ENCODE peak calls at places on chromosomes 13 and 19, in seven cellular contexts. One of them, this sample, is unnamed.

GRCh38 chr13:102323505-102323904 is 78.3 kb downstream of the FGF14 start:
- DNase-seq in endothelial cell: no peak
- DNase-seq in brain microvascular endothelial cell: no peak
- DNase-seq in sigmoid colon: no peak
- DNase-seq in CD8-positive, alpha-beta T cell: no peak
- DNase-seq in kidney epithelial cell: no peak
- DNase-seq in progenitor cell of endocrine pancreas: no peak
- DNase-seq in this sample: no peak

GRCh38 chr13:76129305-76130040 is 493.3 kb downstream of the LMO7 start:
- DNase-seq in endothelial cell: no peak
- DNase-seq in brain microvascular endothelial cell: no peak
- DNase-seq in sigmoid colon: no peak
- DNase-seq in CD8-positive, alpha-beta T cell: no peak
- DNase-seq in kidney epithelial cell: no peak
- DNase-seq in progenitor cell of endocrine pancreas: no peak
- DNase-seq in this sample: no peak

GRCh38 chr19:44990966-44991365 is 10.3 kb upstream of the RELB start:
- DNase-seq in endothelial cell: no peak
- DNase-seq in brain microvascular endothelial cell: no peak
- DNase-seq in sigmoid colon: peak
- DNase-seq in CD8-positive, alpha-beta T cell: no peak
- DNase-seq in kidney epithelial cell: no peak
- DNase-seq in progenitor cell of endocrine pancreas: no peak
- DNase-seq in this sample: no peak

GRCh38 chr13:92259523-92259922 is 861.1 kb downstream of the GPC5 start:
- DNase-seq in endothelial cell: no peak
- DNase-seq in brain microvascular endothelial cell: no peak
- DNase-seq in sigmoid colon: no peak
- DNase-seq in CD8-positive, alpha-beta T cell: no peak
- DNase-seq in kidney epithelial cell: no peak
- DNase-seq in progenitor cell of endocrine pancreas: no peak
- DNase-seq in this sample: no peak

GRCh38 chr19:30046522-30046921 is 104.5 kb downstream of the URI1 start:
- DNase-seq in endothelial cell: no peak
- DNase-seq in brain microvascular endothelial cell: peak
- DNase-seq in sigmoid colon: no peak
- DNase-seq in CD8-positive, alpha-beta T cell: no peak
- DNase-seq in kidney epithelial cell: no peak
- DNase-seq in progenitor cell of endocrine pancreas: no peak
- DNase-seq in this sample: no peak

GRCh38 chr13:97015661-97016350 is 21.5 kb upstream of the OXGR1 start:
- DNase-seq in endothelial cell: no peak
- DNase-seq in brain microvascular endothelial cell: peak
- DNase-seq in sigmoid colon: no peak
- DNase-seq in CD8-positive, alpha-beta T cell: no peak
- DNase-seq in kidney epithelial cell: no peak
- DNase-seq in progenitor cell of endocrine pancreas: no peak
- DNase-seq in this sample: no peak

GRCh38 chr19:24073807-24074206 is 13.2 kb upstream of the ZNF254 start:
- DNase-seq in endothelial cell: no peak
- DNase-seq in brain microvascular endothelial cell: no peak
- DNase-seq in sigmoid colon: no peak
- DNase-seq in CD8-positive, alpha-beta T cell: no peak
- DNase-seq in kidney epithelial cell: no peak
- DNase-seq in progenitor cell of endocrine pancreas: no peak
- DNase-seq in this sample: no peak

GRCh38 chr13:75139291-75139690 is 342.7 kb downstream of the TBC1D4 start:
- DNase-seq in endothelial cell: no peak
- DNase-seq in brain microvascular endothelial cell: no peak
- DNase-seq in sigmoid colon: no peak
- DNase-seq in CD8-positive, alpha-beta T cell: no peak
- DNase-seq in kidney epithelial cell: no peak
- DNase-seq in progenitor cell of endocrine pancreas: no peak
- DNase-seq in this sample: no peak

GRCh38 chr19:11735375-11735774 is 3.4 kb downstream of the ZNF823 start:
- DNase-seq in endothelial cell: no peak
- DNase-seq in brain microvascular endothelial cell: no peak
- DNase-seq in sigmoid colon: no peak
- DNase-seq in CD8-positive, alpha-beta T cell: no peak
- DNase-seq in kidney epithelial cell: no peak
- DNase-seq in progenitor cell of endocrine pancreas: no peak
- DNase-seq in this sample: no peak

GRCh38 chr13:40069173-40070044 is 413.9 kb downstream of the COG6 start:
- DNase-seq in endothelial cell: peak
- DNase-seq in brain microvascular endothelial cell: peak
- DNase-seq in sigmoid colon: peak
- DNase-seq in CD8-positive, alpha-beta T cell: peak
- DNase-seq in kidney epithelial cell: no peak
- DNase-seq in progenitor cell of endocrine pancreas: peak
- DNase-seq in this sample: no peak

GRCh38 chr13:43363156-43363918 is 340.0 kb downstream of the DNAJC15 start:
- DNase-seq in endothelial cell: no peak
- DNase-seq in brain microvascular endothelial cell: no peak
- DNase-seq in sigmoid colon: no peak
- DNase-seq in CD8-positive, alpha-beta T cell: no peak
- DNase-seq in kidney epithelial cell: no peak
- DNase-seq in progenitor cell of endocrine pancreas: no peak
- DNase-seq in this sample: no peak

GRCh38 chr19:13929340-13929739 is 8.9 kb downstream of the PODNL1 start:
- DNase-seq in endothelial cell: no peak
- DNase-seq in brain microvascular endothelial cell: no peak
- DNase-seq in sigmoid colon: no peak
- DNase-seq in CD8-positive, alpha-beta T cell: no peak
- DNase-seq in kidney epithelial cell: no peak
- DNase-seq in progenitor cell of endocrine pancreas: no peak
- DNase-seq in this sample: no peak

GRCh38 chr13:19069684-19070397 is 111.8 kb downstream of the TUBA3C start:
- DNase-seq in endothelial cell: no peak
- DNase-seq in brain microvascular endothelial cell: no peak
- DNase-seq in sigmoid colon: no peak
- DNase-seq in CD8-positive, alpha-beta T cell: no peak
- DNase-seq in kidney epithelial cell: no peak
- DNase-seq in progenitor cell of endocrine pancreas: no peak
- DNase-seq in this sample: no peak

GRCh38 chr13:37954191-37954590 is 84.6 kb upstream of the TRPC4 start:
- DNase-seq in endothelial cell: no peak
- DNase-seq in brain microvascular endothelial cell: no peak
- DNase-seq in sigmoid colon: no peak
- DNase-seq in CD8-positive, alpha-beta T cell: no peak
- DNase-seq in kidney epithelial cell: no peak
- DNase-seq in progenitor cell of endocrine pancreas: no peak
- DNase-seq in this sample: no peak

GRCh38 chr19:8517551-8518442 is 3.8 kb upstream of the ZNF414 start:
- DNase-seq in endothelial cell: no peak
- DNase-seq in brain microvascular endothelial cell: no peak
- DNase-seq in sigmoid colon: no peak
- DNase-seq in CD8-positive, alpha-beta T cell: peak
- DNase-seq in kidney epithelial cell: no peak
- DNase-seq in progenitor cell of endocrine pancreas: no peak
- DNase-seq in this sample: no peak

GRCh38 chr19:7177926-7178325 is 108.4 kb downstream of the ZNF557 start:
- DNase-seq in endothelial cell: no peak
- DNase-seq in brain microvascular endothelial cell: no peak
- DNase-seq in sigmoid colon: peak
- DNase-seq in CD8-positive, alpha-beta T cell: no peak
- DNase-seq in kidney epithelial cell: no peak
- DNase-seq in progenitor cell of endocrine pancreas: no peak
- DNase-seq in this sample: peak

GRCh38 chr19:47476438-47476972 is 4.8 kb upstream of the SLC8A2 start:
- DNase-seq in endothelial cell: no peak
- DNase-seq in brain microvascular endothelial cell: no peak
- DNase-seq in sigmoid colon: no peak
- DNase-seq in CD8-positive, alpha-beta T cell: no peak
- DNase-seq in kidney epithelial cell: no peak
- DNase-seq in progenitor cell of endocrine pancreas: no peak
- DNase-seq in this sample: no peak
- TF ChIP-seq CTCF in endothelial cell: no peak
- TF ChIP-seq CTCF in brain microvascular endothelial cell: no peak
- TF ChIP-seq CTCF in sigmoid colon: no peak
- TF ChIP-seq CTCF in CD8-positive, alpha-beta T cell: no peak
- TF ChIP-seq CTCF in kidney epithelial cell: no peak
- TF ChIP-seq CTCF in progenitor cell of endocrine pancreas: no peak
- TF ChIP-seq CTCF in this sample: no peak

GRCh38 chr19:53165691-53166091 is 6.8 kb upstream of the ZNF347 start:
- DNase-seq in endothelial cell: no peak
- DNase-seq in brain microvascular endothelial cell: no peak
- DNase-seq in sigmoid colon: no peak
- DNase-seq in CD8-positive, alpha-beta T cell: no peak
- DNase-seq in kidney epithelial cell: no peak
- DNase-seq in progenitor cell of endocrine pancreas: no peak
- DNase-seq in this sample: no peak
- TF ChIP-seq CTCF in endothelial cell: no peak
- TF ChIP-seq CTCF in brain microvascular endothelial cell: no peak
- TF ChIP-seq CTCF in sigmoid colon: no peak
- TF ChIP-seq CTCF in CD8-positive, alpha-beta T cell: no peak
- TF ChIP-seq CTCF in kidney epithelial cell: no peak
- TF ChIP-seq CTCF in progenitor cell of endocrine pancreas: no peak
- TF ChIP-seq CTCF in this sample: no peak

GRCh38 chr19:48006762-48007161 is 12.3 kb downstream of the ELSPBP1 start:
- DNase-seq in endothelial cell: no peak
- DNase-seq in brain microvascular endothelial cell: no peak
- DNase-seq in sigmoid colon: no peak
- DNase-seq in CD8-positive, alpha-beta T cell: no peak
- DNase-seq in kidney epithelial cell: no peak
- DNase-seq in progenitor cell of endocrine pancreas: no peak
- DNase-seq in this sample: no peak
- TF ChIP-seq CTCF in endothelial cell: no peak
- TF ChIP-seq CTCF in brain microvascular endothelial cell: peak
- TF ChIP-seq CTCF in sigmoid colon: no peak
- TF ChIP-seq CTCF in CD8-positive, alpha-beta T cell: no peak
- TF ChIP-seq CTCF in kidney epithelial cell: no peak
- TF ChIP-seq CTCF in progenitor cell of endocrine pancreas: no peak
- TF ChIP-seq CTCF in this sample: peak

GRCh38 chr19:41159861-41160260 is 33.2 kb upstream of the CYP2S1 start:
- DNase-seq in endothelial cell: no peak
- DNase-seq in brain microvascular endothelial cell: no peak
- DNase-seq in sigmoid colon: no peak
- DNase-seq in CD8-positive, alpha-beta T cell: no peak
- DNase-seq in kidney epithelial cell: no peak
- DNase-seq in progenitor cell of endocrine pancreas: no peak
- DNase-seq in this sample: no peak

GRCh38 chr19:41156207-41156606 is 36.8 kb upstream of the CYP2S1 start:
- DNase-seq in endothelial cell: no peak
- DNase-seq in brain microvascular endothelial cell: no peak
- DNase-seq in sigmoid colon: no peak
- DNase-seq in CD8-positive, alpha-beta T cell: no peak
- DNase-seq in kidney epithelial cell: no peak
- DNase-seq in progenitor cell of endocrine pancreas: no peak
- DNase-seq in this sample: no peak

GRCh38 chr19:41166888-41167804 is 25.9 kb upstream of the CYP2S1 start:
- DNase-seq in endothelial cell: no peak
- DNase-seq in brain microvascular endothelial cell: no peak
- DNase-seq in sigmoid colon: no peak
- DNase-seq in CD8-positive, alpha-beta T cell: no peak
- DNase-seq in kidney epithelial cell: no peak
- DNase-seq in progenitor cell of endocrine pancreas: no peak
- DNase-seq in this sample: no peak

DNA sequence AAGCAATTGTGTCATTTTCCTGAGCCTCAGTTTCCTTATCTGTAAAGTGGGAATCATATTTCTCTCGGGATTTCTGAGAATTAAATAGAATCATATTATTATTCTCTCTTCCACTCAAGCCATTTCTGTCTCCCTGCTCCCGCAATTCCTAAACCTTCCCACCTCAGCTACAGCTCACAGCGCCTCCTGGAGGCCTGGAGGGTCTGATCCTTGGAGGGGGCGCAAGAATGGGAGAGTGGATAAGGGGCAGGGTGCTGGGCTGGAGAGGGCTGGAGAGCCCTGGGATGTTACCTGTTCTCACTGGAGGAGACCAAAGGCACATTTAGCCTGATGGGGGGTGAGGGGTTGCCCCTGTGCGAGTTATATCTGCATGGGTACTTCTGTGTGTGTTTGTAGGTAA is 31.1 kb upstream of the CYP2S1 start:
- DNase-seq in endothelial cell: no peak
- DNase-seq in brain microvascular endothelial cell: no peak
- DNase-seq in sigmoid colon: no peak
- DNase-seq in CD8-positive, alpha-beta T cell: no peak
- DNase-seq in kidney epithelial cell: no peak
- DNase-seq in progenitor cell of endocrine pancreas: no peak
- DNase-seq in this sample: no peak
- TF ChIP-seq CTCF in endothelial cell: no peak
- TF ChIP-seq CTCF in brain microvascular endothelial cell: peak
- TF ChIP-seq CTCF in sigmoid colon: no peak
- TF ChIP-seq CTCF in CD8-positive, alpha-beta T cell: no peak
- TF ChIP-seq CTCF in kidney epithelial cell: no peak
- TF ChIP-seq CTCF in progenitor cell of endocrine pancreas: peak
- TF ChIP-seq CTCF in this sample: peak

GRCh38 chr19:2151339-2152229 is at the start of gene AP3D1:
- DNase-seq in endothelial cell: peak
- DNase-seq in brain microvascular endothelial cell: peak
- DNase-seq in sigmoid colon: peak
- DNase-seq in CD8-positive, alpha-beta T cell: peak
- DNase-seq in kidney epithelial cell: peak
- DNase-seq in progenitor cell of endocrine pancreas: peak
- DNase-seq in this sample: peak
- TF ChIP-seq CTCF in endothelial cell: no peak
- TF ChIP-seq CTCF in brain microvascular endothelial cell: no peak
- TF ChIP-seq CTCF in sigmoid colon: no peak
- TF ChIP-seq CTCF in CD8-positive, alpha-beta T cell: no peak
- TF ChIP-seq CTCF in kidney epithelial cell: no peak
- TF ChIP-seq CTCF in progenitor cell of endocrine pancreas: no peak
- TF ChIP-seq CTCF in this sample: no peak

GRCh38 chr19:33241530-33242101 is 16.0 kb upstream of the SLC7A10 start:
- DNase-seq in endothelial cell: no peak
- DNase-seq in brain microvascular endothelial cell: no peak
- DNase-seq in sigmoid colon: no peak
- DNase-seq in CD8-positive, alpha-beta T cell: no peak
- DNase-seq in kidney epithelial cell: no peak
- DNase-seq in progenitor cell of endocrine pancreas: no peak
- DNase-seq in this sample: no peak
- TF ChIP-seq CTCF in endothelial cell: peak
- TF ChIP-seq CTCF in brain microvascular endothelial cell: peak
- TF ChIP-seq CTCF in sigmoid colon: peak
- TF ChIP-seq CTCF in CD8-positive, alpha-beta T cell: no peak
- TF ChIP-seq CTCF in kidney epithelial cell: peak
- TF ChIP-seq CTCF in progenitor cell of endocrine pancreas: peak
- TF ChIP-seq CTCF in this sample: peak

GRCh38 chr19:1768248-1768647 is 14.9 kb downstream of the ONECUT3 start:
- DNase-seq in endothelial cell: peak
- DNase-seq in brain microvascular endothelial cell: no peak
- DNase-seq in sigmoid colon: no peak
- DNase-seq in CD8-positive, alpha-beta T cell: no peak
- DNase-seq in kidney epithelial cell: no peak
- DNase-seq in progenitor cell of endocrine pancreas: peak
- DNase-seq in this sample: no peak
- TF ChIP-seq CTCF in endothelial cell: no peak
- TF ChIP-seq CTCF in brain microvascular endothelial cell: peak
- TF ChIP-seq CTCF in sigmoid colon: no peak
- TF ChIP-seq CTCF in CD8-positive, alpha-beta T cell: no peak
- TF ChIP-seq CTCF in kidney epithelial cell: peak
- TF ChIP-seq CTCF in progenitor cell of endocrine pancreas: peak
- TF ChIP-seq CTCF in this sample: peak

GRCh38 chr13:110444226-110444653 is 117.3 kb downstream of the RAB20 start:
- DNase-seq in endothelial cell: no peak
- DNase-seq in brain microvascular endothelial cell: peak
- DNase-seq in sigmoid colon: peak
- DNase-seq in CD8-positive, alpha-beta T cell: no peak
- DNase-seq in kidney epithelial cell: no peak
- DNase-seq in progenitor cell of endocrine pancreas: no peak
- DNase-seq in this sample: no peak
- TF ChIP-seq CTCF in endothelial cell: no peak
- TF ChIP-seq CTCF in brain microvascular endothelial cell: peak
- TF ChIP-seq CTCF in sigmoid colon: peak
- TF ChIP-seq CTCF in CD8-positive, alpha-beta T cell: no peak
- TF ChIP-seq CTCF in kidney epithelial cell: no peak
- TF ChIP-seq CTCF in progenitor cell of endocrine pancreas: no peak
- TF ChIP-seq CTCF in this sample: peak

GRCh38 chr19:31676271-31677004 is 327.2 kb upstream of the TSHZ3 start:
- DNase-seq in endothelial cell: peak
- DNase-seq in brain microvascular endothelial cell: no peak
- DNase-seq in sigmoid colon: no peak
- DNase-seq in CD8-positive, alpha-beta T cell: no peak
- DNase-seq in kidney epithelial cell: no peak
- DNase-seq in progenitor cell of endocrine pancreas: no peak
- DNase-seq in this sample: no peak
- TF ChIP-seq CTCF in endothelial cell: peak
- TF ChIP-seq CTCF in brain microvascular endothelial cell: no peak
- TF ChIP-seq CTCF in sigmoid colon: no peak
- TF ChIP-seq CTCF in CD8-positive, alpha-beta T cell: no peak
- TF ChIP-seq CTCF in kidney epithelial cell: no peak
- TF ChIP-seq CTCF in progenitor cell of endocrine pancreas: peak
- TF ChIP-seq CTCF in this sample: peak